ENCODE peak calls at places on chromosomes 3 and 15, in seven cellular contexts. O is uterus, V is caudate nucleus, B is dorsolateral prefrontal cortex, J is cardiac muscle cell, Z is astrocyte, X is right lobe of liver. I is an unnamed sample.
A peak's percentile ranks its signal among the peaks of the same experiment; 100 is the strongest.

GRCh38 chr3:195815169-195815771 is 3.5 kb upstream of the MUC4 start:
- DNase-seq in O (no peak), V (no peak), B (no peak), J (no peak), Z (peak; percentile 42), X (no peak), I (no peak)

GRCh38 chr3:195873971-195874370 is 34.4 kb downstream of the TNK2 start:
- DNase-seq in O (no peak), V (no peak), B (no peak), J (no peak), Z (no peak), X (no peak), I (no peak)

GRCh38 chr15:79339588-79340314 is 28.8 kb downstream of the TMED3 start:
- DNase-seq in O (no peak), V (no peak), B (no peak), J (peak; percentile 75), Z (peak; percentile 23), X (no peak), I (no peak)

GRCh38 chr15:62444104-62445027 is 279.3 kb upstream of the C2CD4B start:
- DNase-seq in O (no peak), V (no peak), B (no peak), J (peak; percentile 87), Z (peak; percentile 98), X (no peak), I (no peak)

GRCh38 chr15:100650685-100651084 is 48.3 kb downstream of the ASB7 start:
- DNase-seq in O (no peak), V (no peak), B (no peak), J (no peak), Z (no peak), X (no peak), I (no peak)

GRCh38 chr15:58293622-58294550 is 137.9 kb upstream of the LIPC start:
- DNase-seq in O (no peak), V (no peak), B (no peak), J (no peak), Z (no peak), X (no peak), I (no peak)

GRCh38 chr15:44084728-44085127 is 110.3 kb downstream of the FRMD5 start:
- DNase-seq in O (no peak), V (no peak), B (no peak), J (no peak), Z (no peak), X (no peak), I (no peak)

GRCh38 chr15:38651328-38652038 is 86.9 kb upstream of the RASGRP1 start:
- DNase-seq in O (no peak), V (no peak), B (no peak), J (no peak), Z (no peak), X (no peak), I (no peak)

GRCh38 chr3:105539897-105540296 is 173.2 kb downstream of the ALCAM start:
- DNase-seq in O (no peak), V (no peak), B (no peak), J (no peak), Z (no peak), X (no peak), I (no peak)

DNA sequence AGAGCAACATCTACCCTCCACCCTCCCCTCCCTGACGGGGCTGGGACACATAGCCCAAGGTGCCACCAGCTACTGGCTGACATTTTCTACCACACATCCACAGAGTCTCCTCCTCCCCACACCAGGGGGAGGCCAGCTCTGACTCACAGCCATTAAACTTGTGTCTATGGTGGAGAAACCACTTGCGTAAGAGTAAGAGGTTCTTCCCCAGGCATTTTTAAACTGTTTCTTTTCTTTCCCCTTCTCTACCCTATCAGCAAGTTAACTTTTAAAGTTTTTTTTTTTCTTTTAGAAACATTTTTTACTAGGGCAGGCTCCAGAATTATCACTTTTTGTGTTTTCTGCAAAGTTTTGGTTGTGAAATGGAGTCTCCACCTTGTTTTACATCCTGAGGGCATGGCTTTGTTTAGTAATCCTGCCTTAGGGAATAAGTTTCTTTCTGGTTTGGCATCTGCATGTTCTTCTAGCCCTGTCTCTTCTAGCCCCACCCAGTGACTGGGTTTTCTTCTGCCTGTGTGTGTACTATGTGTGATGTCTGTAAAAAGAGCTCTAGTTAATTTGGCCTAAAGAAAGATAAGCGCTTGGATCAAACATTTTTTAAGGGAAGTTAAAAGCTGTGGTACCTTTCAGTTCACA is 148.8 kb upstream of the GADL1 start:
- DNase-seq in O (no peak), V (no peak), B (no peak), J (peak; percentile 23), Z (no peak), X (no peak), I (no peak)
- H3K27ac ChIP-seq in O (no peak overlapping the region), V (no peak overlapping the region), B (no peak overlapping the region), J (no peak overlapping the region), Z (no peak overlapping the region), X (no peak overlapping the region), I (no peak overlapping the region)

DNA sequence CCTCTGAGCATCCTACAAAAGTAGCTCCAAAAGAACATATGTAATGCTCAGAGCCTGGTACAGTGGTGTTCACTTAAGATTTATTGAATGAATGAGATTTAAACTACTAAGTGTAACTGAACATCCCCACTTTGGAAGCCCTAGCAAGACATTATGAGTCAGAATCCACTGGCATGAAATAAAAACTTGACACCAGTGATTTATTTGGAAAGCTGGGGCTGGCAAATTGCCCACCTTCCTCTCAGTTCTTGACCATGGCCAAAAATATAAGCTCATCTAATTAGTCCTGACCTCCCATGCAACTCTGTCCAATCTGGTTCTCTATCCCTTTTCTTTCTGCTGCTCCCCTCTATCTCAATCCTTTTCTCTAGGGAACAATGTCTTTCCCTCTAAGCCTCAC is 418.0 kb downstream of the PLCL2 start:
- DNase-seq in O (no peak), V (no peak), B (no peak), J (peak; percentile 39), Z (peak; percentile 62), X (no peak), I (no peak)
- H3K27ac ChIP-seq in O (no peak overlapping the region), V (no peak overlapping the region), B (no peak overlapping the region), J (no peak overlapping the region), Z (no peak overlapping the region), X (no peak overlapping the region), I (no peak overlapping the region)

GRCh38 chr3:18135083-18135814 is 289.9 kb downstream of the SATB1 start:
- DNase-seq in O (no peak), V (no peak), B (no peak), J (peak; percentile 16), Z (peak; percentile 34), X (no peak), I (no peak)
- H3K27ac ChIP-seq in O (no peak overlapping the region), V (no peak overlapping the region), B (no peak overlapping the region), J (no peak overlapping the region), Z (peak overlapping the region; percentile 91), X (no peak overlapping the region), I (no peak overlapping the region)

GRCh38 chr3:66392966-66393485 is 107.8 kb downstream of the LRIG1 start:
- DNase-seq in O (no peak), V (no peak), B (no peak), J (no peak), Z (no peak), X (no peak), I (no peak)

GRCh38 chr3:66386925-66387650 is 113.7 kb downstream of the LRIG1 start:
- DNase-seq in O (no peak), V (peak; percentile 40), B (peak; percentile 57), J (no peak), Z (no peak), X (no peak), I (no peak)

GRCh38 chr3:66393486-66394260 is 107.1 kb downstream of the LRIG1 start:
- DNase-seq in O (no peak), V (no peak), B (no peak), J (peak; percentile 55), Z (peak; percentile 75), X (no peak), I (no peak)

GRCh38 chr3:66392512-66392911 is 108.3 kb downstream of the LRIG1 start:
- DNase-seq in O (no peak), V (no peak), B (no peak), J (no peak), Z (no peak), X (no peak), I (no peak)

GRCh38 chr3:66390013-66390412 is 110.8 kb downstream of the LRIG1 start:
- DNase-seq in O (no peak), V (no peak), B (no peak), J (no peak), Z (no peak), X (no peak), I (no peak)
- H3K27ac ChIP-seq in O (no peak overlapping the region), V (no peak overlapping the region), B (no peak overlapping the region), J (no peak overlapping the region), Z (no peak overlapping the region), X (no peak overlapping the region), I (no peak overlapping the region)

DNA sequence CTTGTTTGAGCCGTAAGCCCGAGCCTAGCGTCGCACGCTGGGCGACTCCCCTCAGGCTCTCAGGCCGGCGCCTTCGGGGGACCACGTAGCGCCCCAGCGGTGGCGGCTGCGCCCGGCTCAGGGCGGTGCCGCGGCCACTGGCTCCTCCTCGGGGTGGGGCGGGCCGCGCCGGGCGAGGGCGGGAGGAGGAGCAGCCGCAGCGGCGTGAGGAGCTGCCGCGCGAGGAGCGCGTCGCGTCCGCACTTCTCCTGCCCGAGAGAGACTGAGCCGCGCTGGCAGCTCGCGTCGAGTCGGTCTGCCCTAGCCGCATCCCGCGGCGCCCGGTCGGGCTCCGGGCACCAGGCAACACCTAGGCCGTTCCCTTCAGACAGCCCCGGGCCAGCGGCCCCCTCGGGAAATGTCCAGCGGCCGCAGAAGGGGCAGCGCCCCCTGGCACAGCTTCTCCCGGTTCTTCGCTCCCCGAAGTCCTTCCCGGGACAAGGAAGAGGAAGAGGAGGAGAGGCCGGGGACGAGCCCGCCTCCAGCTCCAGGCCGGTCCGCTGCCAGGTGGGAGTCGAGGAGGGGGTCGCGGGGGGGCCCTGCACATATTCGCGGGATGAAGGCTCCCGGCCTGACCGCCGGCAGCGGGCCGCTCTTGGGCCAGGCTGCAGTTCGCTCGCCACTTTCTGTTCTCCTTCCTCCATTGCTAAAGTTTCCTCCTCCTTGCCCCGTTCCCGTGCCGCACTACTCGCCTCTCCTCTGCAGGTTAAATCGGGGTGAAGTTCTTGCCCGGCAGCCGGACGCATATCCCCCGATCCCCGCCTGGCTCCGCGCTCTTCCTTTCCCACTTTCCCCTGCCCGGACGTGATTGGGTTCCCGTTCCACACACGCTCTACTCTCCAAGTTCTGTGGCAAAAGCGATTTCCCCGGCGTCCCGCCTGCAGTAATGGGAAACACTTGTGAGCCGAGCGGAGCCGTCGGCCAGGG is at the start of gene CRYBG3:
- DNase-seq in O (peak; percentile 82), V (peak; percentile 67), B (peak; percentile 57), J (peak; percentile 86), Z (peak; percentile 65), X (peak; percentile 87), I (peak; percentile 89)
- H3K27ac ChIP-seq in O (peak within 1 kb of the TSS; percentile 92), V (peak within 1 kb of the TSS; percentile 78), B (peak within 1 kb of the TSS; percentile 93), J (peak within 1 kb of the TSS; percentile 61), Z (peak within 1 kb of the TSS; percentile 86), X (peak within 1 kb of the TSS; percentile 73), I (peak within 1 kb of the TSS; percentile 92)

I was measured in lower lobe of right lung.